ENCODE peak calls at places on chromosomes 12 and 14, in six cellular contexts. One of them, this sample, is unnamed.

GRCh38 chr14:103224996-103225874 is 102.0 kb downstream of the TNFAIP2 start:
- DNase-seq in H1: no peak
- DNase-seq in H9: no peak
- DNase-seq in trophoblast cell: no peak
- DNase-seq in mesenchymal stem cell: peak
- DNase-seq in neuronal stem cell: no peak
- DNase-seq in this sample: peak

GRCh38 chr12:84397279-84397678 is 515.3 kb downstream of the SLC6A15 start:
- DNase-seq in H1: no peak
- DNase-seq in H9: no peak
- DNase-seq in trophoblast cell: no peak
- DNase-seq in mesenchymal stem cell: no peak
- DNase-seq in neuronal stem cell: no peak
- DNase-seq in this sample: no peak

GRCh38 chr12:25236626-25237025 is 14.1 kb downstream of the KRAS start:
- DNase-seq in H1: no peak
- DNase-seq in H9: no peak
- DNase-seq in trophoblast cell: no peak
- DNase-seq in mesenchymal stem cell: no peak
- DNase-seq in neuronal stem cell: no peak
- DNase-seq in this sample: peak

GRCh38 chr12:133010657-133011297 is 24.6 kb downstream of the ZNF26 start:
- DNase-seq in H1: no peak
- DNase-seq in H9: no peak
- DNase-seq in trophoblast cell: no peak
- DNase-seq in mesenchymal stem cell: peak
- DNase-seq in neuronal stem cell: no peak
- DNase-seq in this sample: no peak

GRCh38 chr12:53805067-53805466 is 53.3 kb upstream of the CISTR start:
- DNase-seq in H1: no peak
- DNase-seq in H9: no peak
- DNase-seq in trophoblast cell: peak
- DNase-seq in mesenchymal stem cell: peak
- DNase-seq in neuronal stem cell: no peak
- DNase-seq in this sample: peak

GRCh38 chr14:35399083-35399807 is 5.3 kb downstream of the NFKBIA start:
- DNase-seq in H1: no peak
- DNase-seq in H9: no peak
- DNase-seq in trophoblast cell: peak
- DNase-seq in mesenchymal stem cell: peak
- DNase-seq in neuronal stem cell: no peak
- DNase-seq in this sample: no peak

GRCh38 chr12:77974643-77975042 is 143.9 kb downstream of the NAV3 start:
- DNase-seq in H1: no peak
- DNase-seq in H9: no peak
- DNase-seq in trophoblast cell: no peak
- DNase-seq in mesenchymal stem cell: no peak
- DNase-seq in neuronal stem cell: no peak
- DNase-seq in this sample: no peak

GRCh38 chr14:92652413-92653151 is 95.8 kb downstream of the LGMN start:
- DNase-seq in H1: no peak
- DNase-seq in H9: no peak
- DNase-seq in trophoblast cell: no peak
- DNase-seq in mesenchymal stem cell: no peak
- DNase-seq in neuronal stem cell: no peak
- DNase-seq in this sample: no peak

GRCh38 chr14:104146651-104147345 is 8.4 kb downstream of the KIF26A start:
- DNase-seq in H1: no peak
- DNase-seq in H9: peak
- DNase-seq in trophoblast cell: no peak
- DNase-seq in mesenchymal stem cell: no peak
- DNase-seq in neuronal stem cell: no peak
- DNase-seq in this sample: no peak

GRCh38 chr14:41604793-41605534 is 1.7 kb upstream of the LRFN5 start:
- DNase-seq in H1: no peak
- DNase-seq in H9: peak
- DNase-seq in trophoblast cell: peak
- DNase-seq in mesenchymal stem cell: peak
- DNase-seq in neuronal stem cell: peak
- DNase-seq in this sample: peak

GRCh38 chr14:90585106-90585505 is 188.3 kb downstream of the CALM1 start:
- DNase-seq in H1: no peak
- DNase-seq in H9: no peak
- DNase-seq in trophoblast cell: no peak
- DNase-seq in mesenchymal stem cell: no peak
- DNase-seq in neuronal stem cell: no peak
- DNase-seq in this sample: no peak

GRCh38 chr14:23556700-23557440 is 799 bp downstream of the THTPA start:
- DNase-seq in H1: no peak
- DNase-seq in H9: no peak
- DNase-seq in trophoblast cell: peak
- DNase-seq in mesenchymal stem cell: no peak
- DNase-seq in neuronal stem cell: no peak
- DNase-seq in this sample: no peak

GRCh38 chr14:24246765-24247212 is 4.4 kb upstream of the TINF2 start:
- DNase-seq in H1: no peak
- DNase-seq in H9: no peak
- DNase-seq in trophoblast cell: no peak
- DNase-seq in mesenchymal stem cell: peak
- DNase-seq in neuronal stem cell: no peak
- DNase-seq in this sample: peak

GRCh38 chr14:73752297-73752992 is 38.3 kb upstream of the PNMA1 start:
- DNase-seq in H1: no peak
- DNase-seq in H9: peak
- DNase-seq in trophoblast cell: peak
- DNase-seq in mesenchymal stem cell: peak
- DNase-seq in neuronal stem cell: no peak
- DNase-seq in this sample: peak

GRCh38 chr12:18375131-18375530 is 113.8 kb downstream of the PIK3C2G start:
- DNase-seq in H1: no peak
- DNase-seq in H9: no peak
- DNase-seq in trophoblast cell: peak
- DNase-seq in mesenchymal stem cell: no peak
- DNase-seq in neuronal stem cell: no peak
- DNase-seq in this sample: peak

GRCh38 chr12:127270193-127270592 is 996.8 kb upstream of the TMEM132C start:
- DNase-seq in H1: no peak
- DNase-seq in H9: no peak
- DNase-seq in trophoblast cell: peak
- DNase-seq in mesenchymal stem cell: peak
- DNase-seq in neuronal stem cell: no peak
- DNase-seq in this sample: peak

GRCh38 chr14:86462193-86462592 is 932.2 kb downstream of the FLRT2 start:
- DNase-seq in H1: no peak
- DNase-seq in H9: peak
- DNase-seq in trophoblast cell: peak
- DNase-seq in mesenchymal stem cell: peak
- DNase-seq in neuronal stem cell: no peak
- DNase-seq in this sample: peak

GRCh38 chr14:102770147-102770909 is 6.9 kb upstream of the TRAF3 start:
- DNase-seq in H1: no peak
- DNase-seq in H9: peak
- DNase-seq in trophoblast cell: no peak
- DNase-seq in mesenchymal stem cell: no peak
- DNase-seq in neuronal stem cell: no peak
- DNase-seq in this sample: no peak

GRCh38 chr14:96176275-96176674 is 28.4 kb upstream of the BDKRB2 start:
- DNase-seq in H1: no peak
- DNase-seq in H9: no peak
- DNase-seq in trophoblast cell: no peak
- DNase-seq in mesenchymal stem cell: no peak
- DNase-seq in neuronal stem cell: no peak
- DNase-seq in this sample: peak

GRCh38 chr12:115383668-115384067 is 699.7 kb upstream of the TBX3 start:
- DNase-seq in H1: no peak
- DNase-seq in H9: no peak
- DNase-seq in trophoblast cell: no peak
- DNase-seq in mesenchymal stem cell: no peak
- DNase-seq in neuronal stem cell: no peak
- DNase-seq in this sample: peak

GRCh38 chr12:69168828-69169227 is 70.5 kb upstream of the CPSF6 start:
- DNase-seq in H1: no peak
- DNase-seq in H9: no peak
- DNase-seq in trophoblast cell: no peak
- DNase-seq in mesenchymal stem cell: no peak
- DNase-seq in neuronal stem cell: no peak
- DNase-seq in this sample: no peak
- H3K18ac ChIP-seq in H1: no peak
- H3K18ac ChIP-seq in H9: no peak
- H3K18ac ChIP-seq in trophoblast cell: no peak
- H3K18ac ChIP-seq in mesenchymal stem cell: no peak
- H3K18ac ChIP-seq in neuronal stem cell: no peak
- H3K18ac ChIP-seq in this sample: no peak

DNA sequence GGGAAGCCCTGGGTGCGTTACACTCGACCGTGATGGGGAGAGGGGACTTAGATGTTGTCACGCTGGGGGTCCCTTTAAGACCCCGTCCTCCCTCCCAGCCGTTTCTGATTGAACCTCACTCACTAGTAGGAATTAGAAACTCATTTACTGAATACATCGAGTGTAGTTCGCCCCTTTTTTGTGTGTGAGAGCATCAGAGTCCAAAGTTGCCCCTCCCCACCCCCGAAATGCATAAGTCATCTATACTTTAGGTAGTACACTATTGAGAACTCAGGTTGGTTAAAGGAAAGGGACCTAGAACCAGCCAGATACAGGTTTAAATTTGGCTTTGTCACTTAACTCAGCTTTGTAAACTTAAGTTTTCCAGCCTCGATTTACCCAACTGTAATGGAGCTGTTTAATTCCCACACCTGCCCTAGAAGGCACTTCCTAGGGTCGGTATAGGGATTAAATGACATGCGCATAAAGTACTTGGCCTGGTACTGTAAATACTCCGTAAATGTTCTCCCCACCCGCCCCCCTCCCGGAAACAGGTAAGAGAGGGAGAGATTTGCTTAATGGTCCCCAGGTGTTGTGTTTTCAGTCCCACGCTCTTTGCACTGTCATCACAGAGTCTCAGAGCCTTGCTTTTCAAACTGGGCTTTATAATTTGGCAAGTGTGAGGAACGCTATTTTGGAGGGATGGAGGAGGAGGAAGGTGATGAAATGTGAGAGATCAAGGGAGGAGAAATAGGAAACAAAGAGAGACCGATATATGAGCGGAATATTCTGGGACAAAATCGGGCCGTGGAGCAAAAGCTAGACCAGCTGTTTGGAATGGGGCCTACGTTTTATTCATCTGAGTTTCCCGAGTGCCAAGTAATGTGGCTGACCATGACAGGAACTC is 893 bp downstream of the SUDS3 start:
- DNase-seq in H1: no peak
- DNase-seq in H9: peak
- DNase-seq in trophoblast cell: no peak
- DNase-seq in mesenchymal stem cell: no peak
- DNase-seq in neuronal stem cell: peak
- DNase-seq in this sample: no peak
- H2AFZ ChIP-seq in H1: no peak
- H2AFZ ChIP-seq in H9: no peak
- H2AFZ ChIP-seq in trophoblast cell: no peak
- H2AFZ ChIP-seq in mesenchymal stem cell: no peak
- H2AFZ ChIP-seq in neuronal stem cell: peak
- H2AFZ ChIP-seq in this sample: peak

GRCh38 chr12:101567918-101568317 is 26.9 kb upstream of the MYBPC1 start:
- DNase-seq in H1: no peak
- DNase-seq in H9: no peak
- DNase-seq in trophoblast cell: no peak
- DNase-seq in mesenchymal stem cell: no peak
- DNase-seq in neuronal stem cell: no peak
- DNase-seq in this sample: no peak
- H3K18ac ChIP-seq in H1: no peak
- H3K18ac ChIP-seq in H9: no peak
- H3K18ac ChIP-seq in trophoblast cell: no peak
- H3K18ac ChIP-seq in mesenchymal stem cell: no peak
- H3K18ac ChIP-seq in neuronal stem cell: no peak
- H3K18ac ChIP-seq in this sample: no peak

GRCh38 chr12:46439793-46440511 is 67.4 kb upstream of the SLC38A2 start:
- DNase-seq in H1: no peak
- DNase-seq in H9: no peak
- DNase-seq in trophoblast cell: no peak
- DNase-seq in mesenchymal stem cell: peak
- DNase-seq in neuronal stem cell: no peak
- DNase-seq in this sample: peak
- H2AFZ ChIP-seq in H1: no peak
- H2AFZ ChIP-seq in H9: no peak
- H2AFZ ChIP-seq in trophoblast cell: no peak
- H2AFZ ChIP-seq in mesenchymal stem cell: no peak
- H2AFZ ChIP-seq in neuronal stem cell: no peak
- H2AFZ ChIP-seq in this sample: peak

GRCh38 chr14:77026930-77027537 is 1.5 kb downstream of the IRF2BPL start:
- DNase-seq in H1: no peak
- DNase-seq in H9: no peak
- DNase-seq in trophoblast cell: peak
- DNase-seq in mesenchymal stem cell: peak
- DNase-seq in neuronal stem cell: peak
- DNase-seq in this sample: peak
- H3K18ac ChIP-seq in H1: peak
- H3K18ac ChIP-seq in H9: peak
- H3K18ac ChIP-seq in trophoblast cell: peak
- H3K18ac ChIP-seq in mesenchymal stem cell: peak
- H3K18ac ChIP-seq in neuronal stem cell: peak
- H3K18ac ChIP-seq in this sample: peak

GRCh38 chr12:3200032-3200617 is 122.9 kb downstream of the TSPAN9 start:
- DNase-seq in H1: peak
- DNase-seq in H9: peak
- DNase-seq in trophoblast cell: peak
- DNase-seq in mesenchymal stem cell: peak
- DNase-seq in neuronal stem cell: peak
- DNase-seq in this sample: peak
- H2AFZ ChIP-seq in H1: no peak
- H2AFZ ChIP-seq in H9: no peak
- H2AFZ ChIP-seq in trophoblast cell: no peak
- H2AFZ ChIP-seq in mesenchymal stem cell: no peak
- H2AFZ ChIP-seq in neuronal stem cell: peak
- H2AFZ ChIP-seq in this sample: peak

This sample was measured in IMR-90.